ENCODE peak calls at places on chromosome 12, in six cellular contexts. Y, K, X, A, P and C are unnamed samples.

GRCh38 chr12:93857279-93857894 is 180.2 kb downstream of the CRADD start:
- DNase-seq in A (no peak), X (peak; percentile 7), K (no peak), P (no peak), Y (no peak), C (peak; percentile 58)

GRCh38 chr12:130920711-130921381 is 32.9 kb upstream of the ADGRD1 start:
- DNase-seq in X (no peak), P (peak; percentile 90), K (no peak), A (no peak), Y (no peak), C (peak; percentile 54)

GRCh38 chr12:42698213-42698612 is 108.7 kb upstream of the PRICKLE1 start:
- DNase-seq in X (no peak), Y (no peak), K (no peak), P (peak; percentile 24), A (no peak), C (peak; percentile 81)

GRCh38 chr12:48044396-48044795 is 40.1 kb upstream of the COL2A1 start:
- DNase-seq in K (no peak), Y (no peak), A (no peak), P (no peak), X (no peak), C (no peak)

GRCh38 chr12:107503851-107504502 is 181.6 kb upstream of the PWP1 start:
- DNase-seq in P (no peak), A (no peak), Y (no peak), X (no peak), K (no peak), C (no peak)

GRCh38 chr12:11580125-11580751 is 69.2 kb upstream of the ETV6 start:
- DNase-seq in P (peak; percentile 73), Y (no peak), K (no peak), X (peak; percentile 11), A (no peak), C (peak; percentile 87)

GRCh38 chr12:15629761-15630160 is 159.4 kb downstream of the EPS8 start:
- DNase-seq in X (no peak), Y (no peak), P (no peak), A (no peak), K (no peak), C (peak; percentile 66)

GRCh38 chr12:8692573-8692972 is 5.2 kb upstream of the RIMKLB start:
- DNase-seq in X (peak; percentile 59), A (peak; percentile 33), K (peak; percentile 76), Y (no peak), P (peak; percentile 51), C (peak; percentile 75)

GRCh38 chr12:1504304-1505150 is 89.9 kb downstream of the FBXL14 start:
- DNase-seq in A (no peak), X (no peak), P (no peak), Y (no peak), K (no peak), C (no peak)

GRCh38 chr12:46154221-46154975 is 114.4 kb downstream of the SLC38A1 start:
- DNase-seq in P (peak; percentile 59), Y (no peak), K (no peak), X (no peak), A (no peak), C (peak; percentile 17)

GRCh38 chr12:77247542-77247941 is 182.2 kb upstream of the E2F7 start:
- DNase-seq in Y (no peak), X (no peak), K (no peak), A (no peak), P (no peak), C (no peak)

GRCh38 chr12:122306407-122306806 is 40.1 kb upstream of the VPS33A start:
- DNase-seq in P (no peak), X (no peak), K (no peak), A (no peak), Y (no peak), C (no peak)

GRCh38 chr12:101230547-101230946 is 20.5 kb upstream of the SLC5A8 start:
- DNase-seq in K (no peak), P (peak; percentile 43), Y (no peak), X (no peak), A (no peak), C (peak; percentile 64)

GRCh38 chr12:77224346-77224745 is 159.0 kb upstream of the E2F7 start:
- DNase-seq in A (no peak), P (no peak), K (no peak), Y (no peak), X (no peak), C (no peak)

GRCh38 chr12:5965950-5966383 is 20.9 kb upstream of the ANO2 start:
- DNase-seq in P (peak; percentile 88), K (no peak), Y (peak; percentile 57), A (peak; percentile 75), X (peak; percentile 29), C (peak; percentile 57)

GRCh38 chr12:117850048-117850447 is 118.7 kb downstream of the KSR2 start:
- DNase-seq in A (peak; percentile 73), X (no peak), K (no peak), P (peak; percentile 78), Y (peak; percentile 7), C (peak; percentile 54)

GRCh38 chr12:116996648-116997047 is 85.9 kb downstream of the FBXW8 start:
- DNase-seq in Y (no peak), K (no peak), A (no peak), X (no peak), P (no peak), C (no peak)

GRCh38 chr12:3313655-3314305 is 177.2 kb upstream of the PRMT8 start:
- DNase-seq in K (peak; percentile 70), A (peak; percentile 41), P (peak; percentile 58), X (peak; percentile 69), Y (peak; percentile 15), C (peak; percentile 44)

GRCh38 chr12:12999276-12999958 is 648 bp downstream of the HEBP1 start:
- DNase-seq in X (no peak), Y (no peak), P (peak; percentile 57), K (peak; percentile 48), A (no peak), C (no peak)

GRCh38 chr12:127145543-127145928 is 1121.4 kb upstream of the TMEM132C start:
- DNase-seq in A (no peak), X (peak; percentile 26), Y (no peak), P (peak; percentile 27), K (no peak), C (no peak)

GRCh38 chr12:103836345-103836744 is 4.7 kb downstream of the NT5DC3 start:
- DNase-seq in P (no peak), Y (no peak), X (no peak), A (no peak), K (no peak), C (no peak)

GRCh38 chr12:62604856-62605255 is 138.2 kb downstream of the MON2 start:
- DNase-seq in P (peak; percentile 39), X (no peak), K (no peak), A (no peak), Y (no peak), C (peak; percentile 49)

GRCh38 chr12:57452937-57453509 is 2.1 kb upstream of the INHBE start:
- DNase-seq in X (peak; percentile 60), A (peak; percentile 77), K (peak; percentile 86), P (peak; percentile 83), Y (peak; percentile 56), C (peak; percentile 88)

GRCh38 chr12:114401346-114402320 is 4.3 kb downstream of the TBX5 start:
- DNase-seq in Y (no peak), K (no peak), P (no peak), X (no peak), A (no peak), C (no peak)

GRCh38 chr12:124381454-124382207 is 86.7 kb downstream of the RFLNA start:
- DNase-seq in Y (no peak), K (peak; percentile 80), X (peak; percentile 84), P (peak; percentile 89), A (no peak), C (peak; percentile 87)

GRCh38 chr12:131043401-131043871 is 89.7 kb downstream of the ADGRD1 start:
- DNase-seq in A (no peak), K (peak; percentile 46), Y (no peak), P (no peak), X (no peak), C (no peak)

GRCh38 chr12:51974646-51975045 is 23.1 kb downstream of the ACVR1B start:
- DNase-seq in P (no peak), A (no peak), K (no peak), Y (no peak), X (no peak), C (no peak)

GRCh38 chr12:66813137-66813867 is 134.4 kb upstream of the GRIP1 start:
- DNase-seq in P (no peak), Y (peak; percentile 60), K (no peak), A (no peak), X (no peak), C (no peak)